ENCODE peak calls at places on chromosomes 1 and 21, in five cellular contexts. E is endothelial cell; X is stimulated activated CD8-positive, alpha-beta memory T cell treated with anti-CD3 and anti-CD28 coated beads, Interleukin-7, amount 100 ng/mL, for 1 hour; H is Right ventricle myocardium superior; Y is amniotic stem cell. S is an unnamed sample.

GRCh38 chr1:4018721-4019521 is 118.8 kb upstream of the C1orf174 start:
- DNase-seq in Y (no peak), H (no peak), E (no peak), X (no peak), S (peak)

GRCh38 chr1:200874694-200875093 is 1.9 kb downstream of the GPR25 start:
- DNase-seq in X (no peak), E (no peak), H (no peak), Y (no peak), S (no peak)

GRCh38 chr1:220271706-220272046 is 577 bp downstream of the RAB3GAP2 start:
- DNase-seq in H (no peak), Y (no peak), E (peak), X (no peak), S (no peak)

GRCh38 chr1:20187103-20187812 is 940 bp upstream of the PLA2G2C start:
- DNase-seq in H (no peak), E (no peak), Y (no peak), X (no peak), S (no peak)

GRCh38 chr1:41330588-41331545 is 30.4 kb upstream of the FOXO6 start:
- DNase-seq in E (no peak), H (no peak), X (no peak), Y (no peak), S (peak)

GRCh38 chr21:42189860-42190491 is 29.0 kb upstream of the ABCG1 start:
- DNase-seq in E (no peak), H (no peak), X (no peak), Y (no peak), S (no peak)

GRCh38 chr1:23533288-23534130 is 2.5 kb upstream of the E2F2 start:
- DNase-seq in E (no peak), Y (no peak), X (no peak), H (no peak), S (no peak)

GRCh38 chr21:15066231-15066577 is 1.4 kb upstream of the NRIP1 start:
- DNase-seq in E (no peak), Y (no peak), X (no peak), H (no peak), S (no peak)

GRCh38 chr1:165228676-165229075 is 127.8 kb downstream of the LMX1A start:
- DNase-seq in X (no peak), H (no peak), Y (no peak), E (peak), S (no peak)

GRCh38 chr1:27752372-27752771 is 20.6 kb upstream of the STX12 start:
- DNase-seq in H (no peak), X (no peak), E (no peak), Y (no peak), S (no peak)

GRCh38 chr21:16075594-16076282 is 346.0 kb downstream of the USP25 start:
- DNase-seq in Y (no peak), X (no peak), H (no peak), E (no peak), S (no peak)

GRCh38 chr1:172452536-172453159 is 8.8 kb upstream of the PIGC start:
- DNase-seq in X (no peak), Y (no peak), E (no peak), H (no peak), S (no peak)

GRCh38 chr1:222334026-222334680 is 213.8 kb downstream of the HHIPL2 start:
- DNase-seq in E (no peak), Y (peak), X (no peak), H (no peak), S (no peak)

GRCh38 chr1:211925016-211925415 is 94.5 kb upstream of the LPGAT1 start:
- DNase-seq in H (no peak), Y (no peak), E (no peak), X (no peak), S (no peak)

GRCh38 chr1:229062135-229062534 is 208.8 kb upstream of the RAB4A start:
- DNase-seq in E (no peak), X (no peak), Y (no peak), H (peak), S (no peak)

GRCh38 chr1:44819594-44820327 is 11.4 kb downstream of the BTBD19 start:
- DNase-seq in H (peak), X (peak), E (peak), Y (peak), S (peak)

GRCh38 chr1:11428789-11429188 is 50.2 kb upstream of the DISP3 start:
- DNase-seq in H (no peak), E (no peak), X (no peak), Y (no peak), S (no peak)

GRCh38 chr1:50471967-50472366 is 48.7 kb upstream of the DMRTA2 start:
- DNase-seq in E (no peak), Y (no peak), H (no peak), X (no peak), S (no peak)

GRCh38 chr1:50978144-50978851 is 8.3 kb downstream of the CDKN2C start:
- DNase-seq in H (peak), X (no peak), E (peak), Y (peak), S (peak)

GRCh38 chr1:214192825-214193643 is 87.9 kb upstream of the SMYD2 start:
- DNase-seq in X (no peak), H (no peak), Y (no peak), E (no peak), S (no peak)